ENCODE peak calls at places on chromosome 13, in seven cellular contexts. One of them, this sample, is unnamed.

GRCh38 chr13:21733475-21734311 is 62.8 kb downstream of the FGF9 start:
- DNase-seq in tibial nerve: no peak
- DNase-seq in dorsolateral prefrontal cortex: no peak
- DNase-seq in PC-3: no peak
- DNase-seq in adrenal gland: no peak
- DNase-seq in ovary: no peak
- DNase-seq in gastrocnemius medialis: no peak
- DNase-seq in this sample: no peak

GRCh38 chr13:102141625-102142472 is 260.0 kb downstream of the FGF14 start:
- DNase-seq in tibial nerve: no peak
- DNase-seq in dorsolateral prefrontal cortex: no peak
- DNase-seq in PC-3: peak
- DNase-seq in adrenal gland: no peak
- DNase-seq in ovary: no peak
- DNase-seq in gastrocnemius medialis: no peak
- DNase-seq in this sample: peak

GRCh38 chr13:52405369-52405766 is 604 bp downstream of the THSD1 start:
- DNase-seq in tibial nerve: no peak
- DNase-seq in dorsolateral prefrontal cortex: no peak
- DNase-seq in PC-3: no peak
- DNase-seq in adrenal gland: no peak
- DNase-seq in ovary: no peak
- DNase-seq in gastrocnemius medialis: no peak
- DNase-seq in this sample: no peak

GRCh38 chr13:67844544-67844943 is 614.4 kb upstream of the PCDH9 start:
- DNase-seq in tibial nerve: no peak
- DNase-seq in dorsolateral prefrontal cortex: no peak
- DNase-seq in PC-3: peak
- DNase-seq in adrenal gland: no peak
- DNase-seq in ovary: no peak
- DNase-seq in gastrocnemius medialis: no peak
- DNase-seq in this sample: no peak

GRCh38 chr13:19159761-19160420 is 21.7 kb downstream of the TUBA3C start:
- DNase-seq in tibial nerve: no peak
- DNase-seq in dorsolateral prefrontal cortex: no peak
- DNase-seq in PC-3: no peak
- DNase-seq in adrenal gland: no peak
- DNase-seq in ovary: no peak
- DNase-seq in gastrocnemius medialis: no peak
- DNase-seq in this sample: no peak

GRCh38 chr13:41603917-41604316 is 146.6 kb downstream of the RGCC start:
- DNase-seq in tibial nerve: no peak
- DNase-seq in dorsolateral prefrontal cortex: no peak
- DNase-seq in PC-3: peak
- DNase-seq in adrenal gland: peak
- DNase-seq in ovary: no peak
- DNase-seq in gastrocnemius medialis: peak
- DNase-seq in this sample: peak

GRCh38 chr13:71786815-71787214 is 80.2 kb downstream of the DACH1 start:
- DNase-seq in tibial nerve: no peak
- DNase-seq in dorsolateral prefrontal cortex: no peak
- DNase-seq in PC-3: no peak
- DNase-seq in adrenal gland: no peak
- DNase-seq in ovary: no peak
- DNase-seq in gastrocnemius medialis: no peak
- DNase-seq in this sample: no peak

GRCh38 chr13:99321709-99322108 is 14.5 kb upstream of the GPR183 start:
- DNase-seq in tibial nerve: no peak
- DNase-seq in dorsolateral prefrontal cortex: no peak
- DNase-seq in PC-3: no peak
- DNase-seq in adrenal gland: no peak
- DNase-seq in ovary: no peak
- DNase-seq in gastrocnemius medialis: no peak
- DNase-seq in this sample: no peak

GRCh38 chr13:89925107-89925506 is 1422.4 kb upstream of the MIR17HG start:
- DNase-seq in tibial nerve: no peak
- DNase-seq in dorsolateral prefrontal cortex: no peak
- DNase-seq in PC-3: peak
- DNase-seq in adrenal gland: no peak
- DNase-seq in ovary: no peak
- DNase-seq in gastrocnemius medialis: no peak
- DNase-seq in this sample: peak

GRCh38 chr13:33110713-33111413 is 94.6 kb downstream of the KL start:
- DNase-seq in tibial nerve: peak
- DNase-seq in dorsolateral prefrontal cortex: no peak
- DNase-seq in PC-3: no peak
- DNase-seq in adrenal gland: no peak
- DNase-seq in ovary: no peak
- DNase-seq in gastrocnemius medialis: peak
- DNase-seq in this sample: no peak

GRCh38 chr13:93967286-93967685 is 512.2 kb downstream of the DCT start:
- DNase-seq in tibial nerve: no peak
- DNase-seq in dorsolateral prefrontal cortex: no peak
- DNase-seq in PC-3: no peak
- DNase-seq in adrenal gland: no peak
- DNase-seq in ovary: no peak
- DNase-seq in gastrocnemius medialis: no peak
- DNase-seq in this sample: no peak

GRCh38 chr13:111610077-111610476 is 289.6 kb downstream of the TEX29 start:
- DNase-seq in tibial nerve: no peak
- DNase-seq in dorsolateral prefrontal cortex: no peak
- DNase-seq in PC-3: no peak
- DNase-seq in adrenal gland: no peak
- DNase-seq in ovary: no peak
- DNase-seq in gastrocnemius medialis: no peak
- DNase-seq in this sample: no peak

GRCh38 chr13:72643339-72643989 is 84.0 kb downstream of the MZT1 start:
- DNase-seq in tibial nerve: peak
- DNase-seq in dorsolateral prefrontal cortex: peak
- DNase-seq in PC-3: peak
- DNase-seq in adrenal gland: peak
- DNase-seq in ovary: no peak
- DNase-seq in gastrocnemius medialis: no peak
- DNase-seq in this sample: peak

GRCh38 chr13:45007225-45007624 is 17.9 kb downstream of the GPALPP1 start:
- DNase-seq in tibial nerve: no peak
- DNase-seq in dorsolateral prefrontal cortex: no peak
- DNase-seq in PC-3: no peak
- DNase-seq in adrenal gland: no peak
- DNase-seq in ovary: no peak
- DNase-seq in gastrocnemius medialis: no peak
- DNase-seq in this sample: no peak

GRCh38 chr13:80083516-80084085 is 257.3 kb downstream of the SPRY2 start:
- DNase-seq in tibial nerve: no peak
- DNase-seq in dorsolateral prefrontal cortex: no peak
- DNase-seq in PC-3: no peak
- DNase-seq in adrenal gland: no peak
- DNase-seq in ovary: no peak
- DNase-seq in gastrocnemius medialis: no peak
- DNase-seq in this sample: no peak

GRCh38 chr13:41597348-41598041 is 140.1 kb downstream of the RGCC start:
- DNase-seq in tibial nerve: no peak
- DNase-seq in dorsolateral prefrontal cortex: no peak
- DNase-seq in PC-3: no peak
- DNase-seq in adrenal gland: no peak
- DNase-seq in ovary: no peak
- DNase-seq in gastrocnemius medialis: no peak
- DNase-seq in this sample: no peak

GRCh38 chr13:33284916-33285315 is 639 bp downstream of the STARD13 start:
- DNase-seq in tibial nerve: no peak
- DNase-seq in dorsolateral prefrontal cortex: no peak
- DNase-seq in PC-3: peak
- DNase-seq in adrenal gland: no peak
- DNase-seq in ovary: no peak
- DNase-seq in gastrocnemius medialis: no peak
- DNase-seq in this sample: peak

GRCh38 chr13:66992183-66992582 is 238.0 kb downstream of the PCDH9 start:
- DNase-seq in tibial nerve: no peak
- DNase-seq in dorsolateral prefrontal cortex: peak
- DNase-seq in PC-3: no peak
- DNase-seq in adrenal gland: no peak
- DNase-seq in ovary: no peak
- DNase-seq in gastrocnemius medialis: no peak
- DNase-seq in this sample: no peak

GRCh38 chr13:110538632-110539031 is 22.9 kb downstream of the RAB20 start:
- DNase-seq in tibial nerve: peak
- DNase-seq in dorsolateral prefrontal cortex: no peak
- DNase-seq in PC-3: no peak
- DNase-seq in adrenal gland: no peak
- DNase-seq in ovary: peak
- DNase-seq in gastrocnemius medialis: no peak
- DNase-seq in this sample: no peak

GRCh38 chr13:26600345-26600761 is 42.9 kb downstream of the WASF3 start:
- DNase-seq in tibial nerve: peak
- DNase-seq in dorsolateral prefrontal cortex: no peak
- DNase-seq in PC-3: no peak
- DNase-seq in adrenal gland: no peak
- DNase-seq in ovary: no peak
- DNase-seq in gastrocnemius medialis: peak
- DNase-seq in this sample: no peak

GRCh38 chr13:59823495-59823894 is 340.2 kb downstream of the DIAPH3 start:
- DNase-seq in tibial nerve: no peak
- DNase-seq in dorsolateral prefrontal cortex: no peak
- DNase-seq in PC-3: peak
- DNase-seq in adrenal gland: no peak
- DNase-seq in ovary: no peak
- DNase-seq in gastrocnemius medialis: no peak
- DNase-seq in this sample: no peak

GRCh38 chr13:46894534-46894906 is 2.3 kb downstream of the HTR2A start:
- DNase-seq in tibial nerve: no peak
- DNase-seq in dorsolateral prefrontal cortex: no peak
- DNase-seq in PC-3: peak
- DNase-seq in adrenal gland: no peak
- DNase-seq in ovary: no peak
- DNase-seq in gastrocnemius medialis: no peak
- DNase-seq in this sample: no peak
- H3K4me3 ChIP-seq in tibial nerve: peak
- H3K4me3 ChIP-seq in dorsolateral prefrontal cortex: peak
- H3K4me3 ChIP-seq in PC-3: peak
- H3K4me3 ChIP-seq in adrenal gland: peak
- H3K4me3 ChIP-seq in ovary: peak
- H3K4me3 ChIP-seq in gastrocnemius medialis: peak
- H3K4me3 ChIP-seq in this sample: no peak

DNA sequence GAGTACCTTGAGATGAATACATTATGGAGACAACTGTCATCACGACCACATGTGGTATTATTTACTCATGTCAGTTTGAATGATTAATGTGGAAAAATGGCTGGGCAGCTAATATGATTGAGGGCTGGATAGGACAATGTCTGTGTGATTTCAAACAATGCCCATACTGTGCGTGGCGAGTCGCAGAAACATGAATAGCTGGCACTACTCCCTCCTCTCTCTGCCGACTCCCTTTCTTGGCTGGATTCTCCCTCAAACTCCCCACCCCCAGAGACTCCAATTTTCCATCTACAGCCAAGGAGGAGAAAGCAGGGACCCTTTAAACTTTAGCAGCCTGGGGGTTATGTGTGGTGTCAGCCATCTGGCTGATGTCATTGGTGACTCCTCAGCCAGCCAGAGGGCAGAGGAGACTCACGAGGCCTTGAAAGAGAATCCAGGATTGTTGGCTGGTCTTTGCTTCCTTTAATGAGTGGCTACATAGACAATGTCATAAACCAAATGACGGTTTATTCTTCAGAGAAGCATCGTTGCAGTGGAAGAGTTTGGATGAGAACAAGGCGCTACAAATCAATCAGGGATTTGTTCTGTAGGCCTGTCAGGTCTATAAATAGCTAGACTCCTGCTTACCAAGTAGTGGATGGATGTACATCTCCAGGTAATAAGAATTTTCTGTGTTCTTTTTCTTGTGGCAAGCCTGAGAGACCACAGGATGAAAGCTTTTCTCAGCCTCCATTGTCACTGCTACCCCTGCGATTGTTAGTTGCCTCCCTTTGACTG is 165.6 kb downstream of the DLEU7 start:
- DNase-seq in tibial nerve: no peak
- DNase-seq in dorsolateral prefrontal cortex: peak
- DNase-seq in PC-3: peak
- DNase-seq in adrenal gland: no peak
- DNase-seq in ovary: no peak
- DNase-seq in gastrocnemius medialis: no peak
- DNase-seq in this sample: no peak
- H3K27ac ChIP-seq in tibial nerve: peak
- H3K27ac ChIP-seq in dorsolateral prefrontal cortex: peak
- H3K27ac ChIP-seq in PC-3: peak
- H3K27ac ChIP-seq in adrenal gland: no peak
- H3K27ac ChIP-seq in ovary: no peak
- H3K27ac ChIP-seq in gastrocnemius medialis: no peak
- H3K27ac ChIP-seq in this sample: peak

GRCh38 chr13:24267283-24267682 is 42.1 kb upstream of the C1QTNF9 start:
- DNase-seq in tibial nerve: no peak
- DNase-seq in dorsolateral prefrontal cortex: no peak
- DNase-seq in PC-3: no peak
- DNase-seq in adrenal gland: no peak
- DNase-seq in ovary: no peak
- DNase-seq in gastrocnemius medialis: no peak
- DNase-seq in this sample: no peak
- H3K4me3 ChIP-seq in tibial nerve: peak
- H3K4me3 ChIP-seq in dorsolateral prefrontal cortex: peak
- H3K4me3 ChIP-seq in PC-3: no peak
- H3K4me3 ChIP-seq in adrenal gland: peak
- H3K4me3 ChIP-seq in ovary: no peak
- H3K4me3 ChIP-seq in gastrocnemius medialis: peak
- H3K4me3 ChIP-seq in this sample: no peak

GRCh38 chr13:112748947-112749346 is 59.1 kb downstream of the ATP11A start:
- DNase-seq in tibial nerve: peak
- DNase-seq in dorsolateral prefrontal cortex: peak
- DNase-seq in PC-3: no peak
- DNase-seq in adrenal gland: peak
- DNase-seq in ovary: no peak
- DNase-seq in gastrocnemius medialis: peak
- DNase-seq in this sample: no peak

GRCh38 chr13:112744306-112745021 is 54.6 kb downstream of the ATP11A start:
- DNase-seq in tibial nerve: no peak
- DNase-seq in dorsolateral prefrontal cortex: no peak
- DNase-seq in PC-3: no peak
- DNase-seq in adrenal gland: no peak
- DNase-seq in ovary: no peak
- DNase-seq in gastrocnemius medialis: no peak
- DNase-seq in this sample: no peak

GRCh38 chr13:112750570-112750969 is 60.7 kb downstream of the ATP11A start:
- DNase-seq in tibial nerve: no peak
- DNase-seq in dorsolateral prefrontal cortex: no peak
- DNase-seq in PC-3: no peak
- DNase-seq in adrenal gland: no peak
- DNase-seq in ovary: no peak
- DNase-seq in gastrocnemius medialis: no peak
- DNase-seq in this sample: no peak

GRCh38 chr13:112746044-112746443 is 56.2 kb downstream of the ATP11A start:
- DNase-seq in tibial nerve: no peak
- DNase-seq in dorsolateral prefrontal cortex: no peak
- DNase-seq in PC-3: no peak
- DNase-seq in adrenal gland: no peak
- DNase-seq in ovary: no peak
- DNase-seq in gastrocnemius medialis: no peak
- DNase-seq in this sample: no peak

DNA sequence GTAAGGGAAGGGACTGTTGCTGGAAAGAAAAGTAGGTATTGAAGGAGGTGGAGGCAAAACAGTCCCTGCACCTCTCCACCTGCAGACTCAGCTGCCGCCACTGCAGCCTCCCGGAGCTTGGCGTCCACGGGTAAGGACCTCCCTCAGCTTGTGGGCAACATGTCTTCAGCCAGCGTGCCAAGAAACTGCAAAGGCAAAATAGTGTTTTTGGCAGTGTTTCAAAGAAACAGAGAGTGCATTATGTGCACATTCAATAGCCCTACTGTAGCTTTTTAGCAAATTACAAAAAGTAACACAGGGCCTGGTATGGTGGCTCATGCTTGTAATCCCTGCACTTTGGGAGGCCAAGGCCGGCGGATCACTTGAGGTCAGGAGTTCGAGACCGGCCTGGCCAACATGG is 57.4 kb downstream of the ATP11A start:
- DNase-seq in tibial nerve: no peak
- DNase-seq in dorsolateral prefrontal cortex: no peak
- DNase-seq in PC-3: no peak
- DNase-seq in adrenal gland: no peak
- DNase-seq in ovary: no peak
- DNase-seq in gastrocnemius medialis: no peak
- DNase-seq in this sample: no peak
- H3K27ac ChIP-seq in tibial nerve: no peak
- H3K27ac ChIP-seq in dorsolateral prefrontal cortex: peak
- H3K27ac ChIP-seq in PC-3: no peak
- H3K27ac ChIP-seq in adrenal gland: no peak
- H3K27ac ChIP-seq in ovary: no peak
- H3K27ac ChIP-seq in gastrocnemius medialis: no peak
- H3K27ac ChIP-seq in this sample: no peak

This sample was measured in hepatocyte.